ENCODE peak calls at places on chromosome 11, in four cellular contexts. K is breast epithelium, C is AG04449, Y is hepatocyte. U is an unnamed sample.

GRCh38 chr11:118318112-118319030 is 13.8 kb downstream of the CD3E start:
- DNase-seq in Y (no peak), C (no peak), K (no peak), U (no peak)

GRCh38 chr11:120642196-120642894 is 130.8 kb downstream of the GRIK4 start:
- DNase-seq in K (no peak), C (no peak), Y (no peak), U (no peak)

GRCh38 chr11:11345099-11345498 is 8.0 kb downstream of the CSNK2A3 start:
- DNase-seq in Y (no peak), C (no peak), K (no peak), U (no peak)

GRCh38 chr11:95074806-95075563 is 8.3 kb downstream of the SRSF8 start:
- DNase-seq in Y (no peak), K (peak; percentile 47), C (no peak), U (no peak)

GRCh38 chr11:27912916-27913315 is 195.0 kb downstream of the KIF18A start:
- DNase-seq in K (no peak), C (no peak), Y (no peak), U (no peak)

GRCh38 chr11:62147545-62147944 is 23.7 kb downstream of the INCENP start:
- DNase-seq in C (no peak), K (no peak), Y (no peak), U (no peak)

GRCh38 chr11:130383363-130384168 is 44.8 kb downstream of the ADAMTS8 start:
- DNase-seq in C (peak; percentile 90), Y (peak; percentile 65), K (no peak), U (no peak)

GRCh38 chr11:6617315-6617781 is 1.9 kb downstream of the TPP1 start:
- DNase-seq in K (no peak), C (no peak), Y (no peak), U (no peak)

GRCh38 chr11:106399624-106400023 is 322.2 kb downstream of the AASDHPPT start:
- DNase-seq in C (no peak), Y (no peak), K (no peak), U (no peak)

DNA sequence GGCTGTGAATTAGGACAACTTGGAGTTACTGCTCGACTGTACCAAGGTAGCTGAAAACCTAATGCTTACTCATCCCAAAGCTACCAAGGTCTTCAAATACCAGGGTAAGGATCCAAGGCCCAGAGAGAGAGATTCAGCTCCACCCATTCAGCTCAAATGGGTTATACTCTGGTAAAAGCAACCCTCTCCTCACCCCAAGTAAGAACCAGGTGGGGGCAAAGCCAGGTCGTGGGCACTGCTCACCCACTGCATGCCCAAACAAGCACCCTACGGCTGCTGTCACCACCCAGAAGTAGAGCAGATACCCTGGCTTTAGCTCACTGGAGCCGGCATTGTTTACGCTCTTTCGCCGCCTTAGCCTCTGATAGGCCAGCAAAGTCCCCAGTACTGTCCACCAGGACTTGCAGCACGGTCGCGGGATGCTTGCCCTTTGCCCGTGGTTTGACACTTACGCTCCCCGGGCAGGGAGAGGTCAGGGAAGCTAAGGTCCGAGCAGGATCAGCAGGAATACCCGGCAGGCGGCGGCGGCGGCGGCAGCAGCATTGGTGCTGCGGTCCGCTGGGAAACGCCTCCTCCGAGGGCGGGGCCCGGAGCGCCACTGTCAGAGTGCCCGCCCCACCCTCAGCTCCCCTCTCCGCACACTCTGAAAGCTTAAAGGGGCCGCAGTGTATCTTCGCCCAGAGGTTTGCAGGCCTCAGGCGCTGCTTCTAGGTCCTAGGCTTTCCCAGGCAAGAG is 19.6 kb downstream of the CKAP5 start:
- DNase-seq in C (no peak), Y (peak; percentile 91), K (peak; percentile 55), U (peak; percentile 73)
- TF ChIP-seq CTCF in C (peak; percentile 10), Y (no peak), K (no peak), U (no peak)

GRCh38 chr11:68459886-68460740 is 439 bp upstream of the PPP6R3 start:
- DNase-seq in Y (peak; percentile 99), C (peak; percentile 93), K (peak; percentile 99), U (peak; percentile 99)

GRCh38 chr11:68461284-68461861 is 821 bp downstream of the PPP6R3 start:
- DNase-seq in K (no peak), C (no peak), Y (no peak), U (no peak)

GRCh38 chr11:68457898-68458249 is 2.7 kb upstream of the PPP6R3 start:
- DNase-seq in K (no peak), C (no peak), Y (peak; percentile 8), U (no peak)

GRCh38 chr11:68463714-68464113 is 3.2 kb downstream of the PPP6R3 start:
- DNase-seq in K (no peak), C (no peak), Y (no peak), U (no peak)

GRCh38 chr11:68460741-68461283 is at the start of gene PPP6R3:
- DNase-seq in K (no peak), C (no peak), Y (no peak), U (no peak)
- TF ChIP-seq CTCF in K (no peak), C (no peak), Y (no peak), U (no peak)

GRCh38 chr11:109729761-109730160 is 307.8 kb downstream of the C11orf87 start:
- DNase-seq in Y (peak; percentile 23), K (no peak), C (no peak), U (no peak)
- TF ChIP-seq CTCF in Y (no peak), K (no peak), C (no peak), U (peak; percentile 10)

GRCh38 chr11:65315866-65316233 is 1.2 kb downstream of the CDC42EP2 start:
- DNase-seq in C (no peak), K (no peak), Y (no peak), U (no peak)

GRCh38 chr11:65314501-65315203 is at the start of gene CDC42EP2:
- DNase-seq in Y (peak; percentile 96), C (no peak), K (peak; percentile 66), U (peak; percentile 93)

GRCh38 chr11:65316311-65316978 is 1.8 kb downstream of the CDC42EP2 start:
- DNase-seq in C (peak; percentile 86), K (no peak), Y (peak; percentile 72), U (no peak)

GRCh38 chr11:65316979-65317786 is 2.5 kb downstream of the CDC42EP2 start:
- DNase-seq in K (peak; percentile 75), C (no peak), Y (peak; percentile 71), U (no peak)

GRCh38 chr11:65315204-65315865 is 669 bp downstream of the CDC42EP2 start:
- DNase-seq in C (no peak), Y (peak; percentile 93), K (peak; percentile 53), U (peak; percentile 87)
- TF ChIP-seq CTCF in C (peak; percentile 97), Y (peak; percentile 99), K (peak; percentile 84), U (peak; percentile 95)

GRCh38 chr11:55942785-55943392 is 6.7 kb upstream of the OR5I1 start:
- DNase-seq in C (no peak), Y (peak; percentile 75), K (no peak), U (peak; percentile 7)
- TF ChIP-seq CTCF in C (no peak), Y (peak; percentile 80), K (no peak), U (peak; percentile 49)

GRCh38 chr11:852762-853161 is 10.1 kb downstream of the TSPAN4 start:
- DNase-seq in Y (no peak), K (no peak), C (no peak), U (no peak)

GRCh38 chr11:848380-848931 is 5.8 kb downstream of the TSPAN4 start:
- DNase-seq in K (no peak), C (no peak), Y (peak; percentile 71), U (peak; percentile 94)

GRCh38 chr11:849951-850776 is 7.5 kb downstream of the TSPAN4 start:
- DNase-seq in Y (peak; percentile 47), K (no peak), C (no peak), U (no peak)

GRCh38 chr11:848988-849824 is 6.6 kb downstream of the TSPAN4 start:
- DNase-seq in C (no peak), K (no peak), Y (peak; percentile 58), U (peak; percentile 91)

DNA sequence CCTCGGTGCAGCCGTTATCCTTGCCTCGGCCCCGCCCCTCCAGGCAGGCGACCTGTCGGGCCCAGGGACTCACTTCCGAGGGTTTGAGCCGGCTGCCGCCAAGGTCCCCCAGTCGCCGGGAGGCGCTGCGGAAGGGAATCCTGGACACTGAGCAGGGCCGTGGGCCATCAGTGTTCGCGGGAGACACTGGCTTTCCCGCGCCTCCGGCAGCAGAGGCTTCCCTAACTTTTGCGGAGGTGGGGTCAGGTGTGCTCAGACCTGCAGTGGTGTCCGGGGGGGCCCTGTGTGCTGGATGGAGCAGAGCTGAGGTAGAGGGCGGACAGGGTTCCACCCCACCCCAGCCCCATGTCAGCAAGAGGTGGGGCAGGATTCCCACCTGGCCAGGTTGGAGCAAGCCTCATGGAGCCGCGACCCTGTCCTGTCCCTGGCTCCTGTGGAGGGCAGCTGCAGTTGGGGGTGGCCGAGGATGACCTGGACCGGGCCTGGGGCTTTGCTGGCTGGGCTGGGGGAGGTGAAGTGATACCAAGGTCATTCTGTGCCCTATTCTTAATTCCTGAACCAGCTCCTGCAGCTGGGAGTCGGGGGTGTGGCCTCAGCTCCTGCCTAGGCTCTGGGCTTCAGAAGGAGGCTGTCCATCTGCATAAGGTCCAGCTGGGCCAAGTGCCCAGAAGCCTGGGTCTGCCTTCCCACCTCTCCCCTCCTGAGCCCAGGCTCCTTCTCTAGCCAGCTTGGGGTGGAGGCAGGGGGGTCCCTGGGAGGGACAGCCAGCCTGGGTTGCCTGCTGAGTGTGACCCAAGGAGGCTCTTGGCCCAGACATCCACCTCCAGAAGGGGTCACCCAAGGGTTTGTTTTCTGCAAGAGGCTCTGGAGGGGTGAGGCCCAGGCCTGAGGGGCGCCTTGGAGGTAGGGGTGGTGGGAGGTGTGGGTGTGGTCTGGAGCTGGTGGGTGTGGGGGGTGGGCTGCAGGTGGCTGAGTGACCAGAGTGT is 8.4 kb downstream of the TSPAN4 start:
- DNase-seq in K (no peak), C (no peak), Y (no peak), U (peak; percentile 72)
- TF ChIP-seq CTCF in K (no peak), C (no peak), Y (peak; percentile 14), U (peak; percentile 47)

DNA sequence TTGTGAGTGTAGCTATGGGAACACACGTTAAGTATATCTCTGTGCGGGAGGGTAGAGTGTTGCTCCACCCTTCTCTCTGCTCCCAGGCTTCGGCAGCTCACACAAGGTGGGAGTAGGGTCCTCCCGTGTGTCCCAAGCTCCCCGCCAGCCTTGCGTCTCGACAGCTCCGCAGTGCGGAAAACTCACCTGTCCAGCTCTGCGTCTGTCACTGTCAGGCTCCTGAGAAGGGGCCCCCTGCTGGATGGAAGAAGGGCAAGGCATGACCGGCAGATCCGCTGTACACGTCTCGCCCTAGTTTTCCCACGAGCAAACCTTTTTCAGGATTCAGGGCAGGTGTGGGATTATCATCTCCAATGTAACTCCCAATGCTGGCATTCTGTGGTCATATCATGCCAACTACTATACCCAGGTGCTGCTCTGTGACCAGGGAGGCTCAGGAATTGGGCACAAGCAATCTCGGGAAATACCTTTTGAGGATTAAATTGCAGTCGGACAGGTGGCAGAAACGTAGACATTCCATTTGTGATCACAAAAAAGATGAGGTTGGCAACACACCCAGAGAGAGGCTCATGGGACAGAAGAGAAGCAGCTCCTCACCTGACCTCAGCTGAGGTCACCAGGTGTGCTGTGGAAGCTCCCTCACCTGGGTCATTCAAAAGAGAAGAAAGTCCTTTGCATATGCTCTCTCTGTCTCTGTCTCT is 314.0 kb upstream of the B3GAT1 start:
- DNase-seq in C (no peak), K (no peak), Y (peak; percentile 48), U (no peak)
- TF ChIP-seq CTCF in C (no peak), K (no peak), Y (peak; percentile 41), U (no peak)

GRCh38 chr11:74639533-74639932 is 47.2 kb downstream of the POLD3 start:
- DNase-seq in C (no peak), Y (no peak), K (no peak), U (no peak)

GRCh38 chr11:74630043-74630442 is 37.7 kb downstream of the POLD3 start:
- DNase-seq in C (no peak), Y (no peak), K (no peak), U (no peak)

GRCh38 chr11:74636633-74637184 is 44.3 kb downstream of the POLD3 start:
- DNase-seq in Y (no peak), C (peak; percentile 78), K (no peak), U (no peak)

GRCh38 chr11:74633406-74634393 is 41.3 kb downstream of the POLD3 start:
- DNase-seq in K (no peak), C (no peak), Y (no peak), U (no peak)

GRCh38 chr11:74634537-74634936 is 42.2 kb downstream of the POLD3 start:
- DNase-seq in C (no peak), K (no peak), Y (peak; percentile 38), U (no peak)
- TF ChIP-seq CTCF in C (peak; percentile 32), K (no peak), Y (peak; percentile 51), U (no peak)

U was measured in GM13977.